ENCODE peak calls at places on chromosomes 5 and 9, in four cellular contexts. H is Peyer's patch, E is colonic mucosa, W is lung. G is an unnamed sample.
A peak's percentile ranks its signal among the peaks of the same experiment; 100 is the strongest.

GRCh38 chr5:56170557-56170956 is 62.6 kb downstream of the ANKRD55 start:
- DNase-seq in H (no peak), E (no peak), W (no peak), G (no peak)

GRCh38 chr5:75053286-75054109 is 1.1 kb upstream of the GCNT4 start:
- DNase-seq in H (peak; percentile 87), E (peak; percentile 62), W (peak; percentile 61), G (peak; percentile 87)

GRCh38 chr5:93601433-93602175 is 18.6 kb downstream of the NR2F1 start:
- DNase-seq in H (no peak), E (no peak), W (no peak), G (no peak)

GRCh38 chr9:131732061-131732526 is 7.8 kb downstream of the RAPGEF1 start:
- DNase-seq in H (no peak), E (no peak), W (peak; percentile 63), G (peak; percentile 97)

GRCh38 chr9:108850293-108850897 is 5.4 kb downstream of the ACTL7B start:
- DNase-seq in H (no peak), E (no peak), W (no peak), G (peak; percentile 58)

GRCh38 chr5:115366223-115366622 is 69.8 kb upstream of the CCDC112 start:
- DNase-seq in H (no peak), E (no peak), W (no peak), G (peak; percentile 66)

GRCh38 chr5:171898379-171898778 is 108.1 kb downstream of the FBXW11 start:
- DNase-seq in H (no peak), E (no peak), W (no peak), G (no peak)

GRCh38 chr5:26388946-26389345 is 649.4 kb downstream of the CDH9 start:
- DNase-seq in H (no peak), E (no peak), W (no peak), G (peak; percentile 6)

GRCh38 chr9:104808030-104808614 is 44.2 kb downstream of the NIPSNAP3B start:
- DNase-seq in H (no peak), E (no peak), W (no peak), G (peak; percentile 7)

GRCh38 chr5:94901071-94901979 is 282.9 kb downstream of the SLF1 start:
- DNase-seq in H (no peak), E (no peak), W (no peak), G (peak; percentile 81)

GRCh38 chr9:85223506-85224108 is 518.1 kb downstream of the AGTPBP1 start:
- DNase-seq in H (no peak), E (no peak), W (no peak), G (peak; percentile 72)

GRCh38 chr5:168786142-168786541 is 207.0 kb upstream of the PANK3 start:
- DNase-seq in H (no peak), E (no peak), W (no peak), G (no peak)

GRCh38 chr9:96122756-96123155 is 179.2 kb downstream of the HSD17B3 start:
- DNase-seq in H (no peak), E (no peak), W (no peak), G (peak; percentile 26)

GRCh38 chr5:116506448-116506847 is 68.2 kb downstream of the SEMA6A start:
- DNase-seq in H (no peak), E (no peak), W (no peak), G (no peak)

GRCh38 chr5:15472116-15472515 is 27.9 kb upstream of the FBXL7 start:
- DNase-seq in H (no peak), E (no peak), W (no peak), G (no peak)

GRCh38 chr9:91119147-91119546 is 242.6 kb downstream of the AUH start:
- DNase-seq in H (no peak), E (no peak), W (no peak), G (peak; percentile 92)

GRCh38 chr5:140143521-140144258 is 18.0 kb downstream of the IGIP start:
- DNase-seq in H (no peak), E (no peak), W (peak; percentile 20), G (no peak)

GRCh38 chr9:114037961-114038723 is 40.0 kb downstream of the AMBP start:
- DNase-seq in H (peak; percentile 26), E (peak; percentile 7), W (peak; percentile 24), G (no peak)

GRCh38 chr9:19769213-19769612 is 19.6 kb downstream of the SLC24A2 start:
- DNase-seq in H (no peak), E (no peak), W (no peak), G (peak; percentile 94)

DNA sequence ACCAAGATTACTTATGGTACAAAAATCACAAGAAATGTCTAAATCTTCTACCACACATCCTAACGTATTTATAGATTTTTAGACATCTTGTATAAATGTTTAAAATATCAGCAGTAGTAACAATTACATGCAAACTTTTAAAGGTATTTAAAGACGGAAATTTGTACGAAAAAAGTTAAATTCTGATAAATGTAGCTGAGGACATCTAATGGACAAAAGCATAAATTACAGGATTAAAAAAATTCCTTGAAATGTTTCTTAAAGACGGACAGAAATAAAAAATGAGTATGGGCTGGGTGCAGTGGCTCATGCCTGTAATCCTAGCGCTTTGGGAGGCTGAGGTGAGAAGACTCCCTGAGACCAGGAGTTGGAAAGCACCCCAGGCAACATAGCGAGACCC is 15.8 kb downstream of the ERCC8 start:
- DNase-seq in H (no peak), E (no peak), W (no peak), G (peak; percentile 2)
- TF ChIP-seq CTCF in H (no peak), E (peak; percentile 14), W (no peak), G (no peak)

GRCh38 chr5:133930061-133930823 is 38.2 kb downstream of the C5orf15 start:
- DNase-seq in H (no peak), E (no peak), W (no peak), G (no peak)
- H3K4me3 ChIP-seq in H (no peak overlapping the region), E (no peak overlapping the region), W (no peak overlapping the region), G (no peak overlapping the region)

DNA sequence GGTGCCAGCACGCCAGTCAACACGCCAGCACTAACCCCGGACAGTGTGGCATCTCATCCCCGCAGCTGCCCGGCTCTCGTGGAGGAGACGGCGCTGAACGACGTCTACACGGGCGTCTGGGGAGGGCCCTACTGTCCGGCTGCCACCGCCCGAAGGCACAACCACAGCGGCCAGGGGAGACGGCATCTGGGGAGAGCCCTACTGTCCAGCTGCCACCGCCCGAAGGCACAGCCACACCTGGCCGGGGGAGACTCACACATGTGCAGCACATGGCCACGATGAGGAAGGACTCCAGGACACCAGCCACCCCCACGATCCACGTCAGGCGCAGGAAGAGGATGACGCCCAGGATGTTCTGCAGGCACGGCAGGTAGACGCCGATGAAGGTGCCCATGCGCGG is 23.1 kb downstream of the SLC12A7 start:
- DNase-seq in H (no peak), E (no peak), W (no peak), G (no peak)
- H3K36me3 ChIP-seq in H (peaks cover 88% of the 10 kb centered on the region), E (peaks cover 23% of the 10 kb centered on the region), W (peaks cover 80% of the 10 kb centered on the region), G (peaks cover 3% of the 10 kb centered on the region)

DNA sequence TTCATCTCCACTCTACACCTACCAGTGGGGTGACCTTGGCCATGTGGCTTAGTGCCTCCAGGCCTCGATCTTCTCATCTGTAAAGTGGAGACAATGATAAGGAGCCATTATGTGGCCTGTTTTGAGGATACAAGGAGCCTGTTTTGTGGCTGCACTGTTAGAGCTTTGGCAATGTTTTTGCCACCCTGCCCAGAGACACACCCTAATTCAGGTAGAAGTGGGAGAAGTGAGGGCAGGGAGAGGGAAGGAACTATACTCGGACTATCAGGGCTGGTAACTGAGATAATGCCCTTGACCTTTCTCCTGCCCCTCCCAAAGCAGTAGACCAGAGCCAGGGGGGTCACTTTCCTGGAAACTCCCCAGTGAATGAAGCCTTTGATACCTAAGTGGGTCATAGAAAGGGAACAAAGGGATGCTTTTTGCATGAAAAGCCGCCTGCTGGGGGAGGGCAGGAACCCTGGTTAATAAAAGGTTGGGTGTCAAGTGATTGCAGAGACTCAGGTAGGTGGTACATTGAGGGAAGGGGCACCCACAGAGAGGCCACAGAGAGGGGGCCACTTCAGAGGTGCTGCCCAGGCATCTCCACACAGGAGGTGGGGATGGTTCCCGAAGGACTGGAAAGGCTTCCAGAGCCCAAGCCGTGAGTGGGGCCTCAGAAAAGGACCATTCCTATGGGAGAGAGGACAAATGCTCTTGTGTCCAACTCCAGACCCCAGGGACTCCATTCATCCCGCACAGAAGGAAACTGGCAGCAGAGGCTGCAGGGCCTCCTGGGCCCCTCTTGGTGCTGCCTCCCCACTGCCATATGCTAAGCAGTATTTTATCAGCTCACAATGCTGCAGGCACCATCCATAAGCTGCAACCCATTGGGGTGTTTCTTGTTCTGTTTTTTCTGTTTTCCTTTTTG is 42.3 kb upstream of the VDAC1 start:
- DNase-seq in H (no peak), E (no peak), W (no peak), G (no peak)
- TF ChIP-seq CTCF in H (no peak), E (no peak), W (no peak), G (no peak)

GRCh38 chr5:107500840-107501239 is 169.9 kb downstream of the EFNA5 start:
- DNase-seq in H (no peak), E (no peak), W (no peak), G (no peak)

GRCh38 chr5:107502711-107503110 is 168.0 kb downstream of the EFNA5 start:
- DNase-seq in H (no peak), E (no peak), W (no peak), G (no peak)

GRCh38 chr5:107504424-107504823 is 166.3 kb downstream of the EFNA5 start:
- DNase-seq in H (no peak), E (no peak), W (no peak), G (no peak)

GRCh38 chr5:107499237-107499636 is 171.5 kb downstream of the EFNA5 start:
- DNase-seq in H (no peak), E (no peak), W (no peak), G (no peak)

DNA sequence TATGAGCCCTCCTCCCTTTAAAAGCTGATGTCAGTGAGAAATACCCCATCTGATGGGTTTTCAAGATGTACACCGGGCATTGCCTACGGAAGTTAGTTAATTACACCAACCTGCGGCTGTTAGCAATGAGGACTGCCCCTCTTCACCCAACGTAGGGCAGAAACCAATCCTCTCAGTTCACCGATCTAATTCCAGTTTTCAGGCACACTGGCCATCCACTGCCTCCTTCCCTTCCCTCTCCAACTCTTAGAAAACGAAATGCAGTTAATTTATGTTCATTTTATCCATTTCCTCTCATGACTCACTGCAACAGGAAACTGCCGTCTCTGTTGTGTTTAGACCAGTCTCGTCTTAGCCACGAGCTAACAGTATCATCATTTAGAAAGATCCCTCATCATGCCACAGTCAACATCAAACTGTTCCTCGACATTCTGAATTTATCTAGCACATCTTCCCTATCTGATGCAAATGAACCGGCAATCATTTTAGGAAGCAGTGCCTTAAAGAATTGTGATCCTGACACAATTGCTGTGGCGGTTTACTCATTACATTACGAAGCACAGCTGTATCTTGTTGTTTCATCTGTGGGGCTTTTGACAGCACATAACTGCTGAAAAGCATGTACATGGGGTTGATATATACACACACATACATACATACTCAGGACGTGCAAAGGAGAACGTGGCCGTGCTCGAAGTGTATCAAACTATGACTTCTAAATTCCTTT is 168.6 kb downstream of the EFNA5 start:
- DNase-seq in H (no peak), E (no peak), W (no peak), G (peak; percentile 31)
- H3K4me3 ChIP-seq in H (no peak overlapping the region), E (no peak overlapping the region), W (no peak overlapping the region), G (no peak overlapping the region)